ENCODE peak calls at places on chromosomes 16 and 17, in nine cellular contexts. N is SK-N-SH, B is foreskin fibroblast, H is lower lobe of right lung, Y is dorsolateral prefrontal cortex, F is tibial nerve, D is colonic mucosa, Q is gastrocnemius medialis, L is AG04450. E is an unnamed sample.

GRCh38 chr16:53495325-53495724 is 7.7 kb downstream of the AKTIP start:
- DNase-seq in N (no peak), B (no peak), H (no peak), Y (no peak), F (no peak), D (no peak), Q (no peak), L (no peak), E (no peak)

GRCh38 chr16:30068750-30069574 is 3.4 kb downstream of the ALDOA start:
- DNase-seq in N (peak), B (no peak), H (no peak), Y (no peak), F (no peak), D (no peak), Q (no peak), L (no peak), E (no peak)

GRCh38 chr17:41912925-41913324 is 5.8 kb downstream of the ACLY start:
- DNase-seq in N (no peak), B (no peak), H (no peak), Y (no peak), F (no peak), D (no peak), Q (no peak), L (no peak), E (no peak)

GRCh38 chr16:23700509-23700908 is 12.5 kb downstream of the ERN2 start:
- DNase-seq in N (no peak), B (no peak), H (no peak), Y (no peak), F (no peak), D (no peak), Q (no peak), L (no peak), E (no peak)

GRCh38 chr16:22139732-22140131 is 22.6 kb upstream of the SDR42E2 start:
- DNase-seq in N (no peak), B (no peak), H (no peak), Y (no peak), F (no peak), D (no peak), Q (no peak), L (no peak), E (no peak)

GRCh38 chr16:6335072-6335471 is 997.6 kb upstream of the RBFOX1 start:
- DNase-seq in N (peak), B (no peak), H (no peak), Y (no peak), F (no peak), D (no peak), Q (no peak), L (no peak), E (no peak)

GRCh38 chr17:57832299-57832698 is 17.5 kb downstream of the MRPS23 start:
- DNase-seq in N (no peak), B (no peak), H (no peak), Y (no peak), F (no peak), D (no peak), Q (no peak), L (no peak), E (no peak)

GRCh38 chr17:67784364-67785121 is 40.8 kb upstream of the BPTF start:
- DNase-seq in N (no peak), B (no peak), H (no peak), Y (no peak), F (no peak), D (no peak), Q (no peak), L (no peak), E (no peak)

GRCh38 chr17:79220715-79221291 is 146.2 kb downstream of the ENGASE start:
- DNase-seq in N (no peak), B (no peak), H (peak), Y (peak), F (no peak), D (no peak), Q (no peak), L (no peak), E (no peak)

GRCh38 chr16:11639925-11640899 is 28.0 kb upstream of the SNN start:
- DNase-seq in N (no peak), B (peak), H (peak), Y (peak), F (peak), D (peak), Q (peak), L (peak), E (peak)

GRCh38 chr16:49755716-49756115 is 100.2 kb downstream of the ZNF423 start:
- DNase-seq in N (peak), B (no peak), H (no peak), Y (no peak), F (no peak), D (no peak), Q (no peak), L (no peak), E (no peak)

GRCh38 chr17:70810609-70811008 is 641.3 kb downstream of the KCNJ2 start:
- DNase-seq in N (no peak), B (peak), H (no peak), Y (no peak), F (no peak), D (no peak), Q (no peak), L (peak), E (no peak)

GRCh38 chr16:84499638-84500037 is 4.8 kb downstream of the MEAK7 start:
- DNase-seq in N (no peak), B (no peak), H (no peak), Y (no peak), F (no peak), D (no peak), Q (no peak), L (no peak), E (no peak)

GRCh38 chr17:73030501-73030911 is 62.0 kb downstream of the SLC39A11 start:
- DNase-seq in N (no peak), B (peak), H (no peak), Y (peak), F (no peak), D (peak), Q (peak), L (no peak), E (no peak)

GRCh38 chr16:68064791-68065365 is 20.3 kb upstream of the NFATC3 start:
- DNase-seq in N (peak), B (peak), H (peak), Y (peak), F (peak), D (peak), Q (peak), L (no peak), E (peak)

GRCh38 chr17:969767-970387 is 9.7 kb downstream of the NXN start:
- DNase-seq in N (peak), B (no peak), H (no peak), Y (no peak), F (no peak), D (no peak), Q (no peak), L (no peak), E (no peak)

GRCh38 chr16:8552487-8553221 is 37.7 kb downstream of the TMEM114 start:
- DNase-seq in N (no peak), B (no peak), H (no peak), Y (no peak), F (no peak), D (no peak), Q (no peak), L (no peak), E (no peak)

GRCh38 chr16:79589495-79590134 is 10.9 kb downstream of the MAF start:
- DNase-seq in N (no peak), B (no peak), H (no peak), Y (no peak), F (no peak), D (no peak), Q (no peak), L (no peak), E (no peak)

GRCh38 chr17:9998060-9998459 is 93.0 kb upstream of the RCVRN start:
- DNase-seq in N (no peak), B (no peak), H (no peak), Y (no peak), F (no peak), D (no peak), Q (no peak), L (no peak), E (no peak)

GRCh38 chr17:80187493-80187892 is 17.7 kb downstream of the CARD14 start:
- DNase-seq in N (no peak), B (no peak), H (peak), Y (no peak), F (peak), D (peak), Q (no peak), L (no peak), E (no peak)

GRCh38 chr17:21689604-21690003 is 2.7 kb upstream of the KCNJ18 start:
- DNase-seq in N (no peak), B (peak), H (no peak), Y (no peak), F (peak), D (no peak), Q (no peak), L (peak), E (peak)

GRCh38 chr16:52501746-52502145 is 45.2 kb downstream of the TOX3 start:
- DNase-seq in N (no peak), B (no peak), H (no peak), Y (no peak), F (no peak), D (no peak), Q (no peak), L (no peak), E (no peak)

GRCh38 chr16:57029161-57030160 is 40.1 kb downstream of the NLRC5 start:
- DNase-seq in N (no peak), B (no peak), H (no peak), Y (no peak), F (no peak), D (no peak), Q (no peak), L (no peak), E (no peak)

GRCh38 chr16:86955136-86955890 is 361.9 kb downstream of the C16orf95 start:
- DNase-seq in N (no peak), B (no peak), H (no peak), Y (no peak), F (no peak), D (no peak), Q (no peak), L (no peak), E (no peak)

GRCh38 chr16:54936979-54937672 is 6.5 kb downstream of the IRX5 start:
- DNase-seq in N (no peak), B (peak), H (peak), Y (no peak), F (no peak), D (no peak), Q (no peak), L (no peak), E (no peak)

GRCh38 chr17:17443173-17443572 is 33.6 kb upstream of the MED9 start:
- DNase-seq in N (no peak), B (no peak), H (no peak), Y (no peak), F (no peak), D (no peak), Q (no peak), L (no peak), E (no peak)

GRCh38 chr17:62995377-62995885 is 29.4 kb downstream of the TANC2 start:
- DNase-seq in N (peak), B (peak), H (no peak), Y (no peak), F (no peak), D (no peak), Q (no peak), L (no peak), E (no peak)

GRCh38 chr17:72699566-72699965 is 392.9 kb downstream of the SLC39A11 start:
- DNase-seq in N (no peak), B (peak), H (no peak), Y (peak), F (no peak), D (no peak), Q (no peak), L (no peak), E (no peak)

GRCh38 chr16:57623251-57624043 is 5.0 kb upstream of the ADGRG1 start:
- DNase-seq in N (no peak), B (peak), H (peak), Y (peak), F (no peak), D (peak), Q (no peak), L (no peak), E (no peak)

GRCh38 chr16:66979011-66979717 is 9.2 kb upstream of the CES4A start:
- DNase-seq in N (no peak), B (peak), H (peak), Y (no peak), F (no peak), D (no peak), Q (peak), L (no peak), E (no peak)

GRCh38 chr16:54467398-54467797 is 180.8 kb upstream of the IRX3 start:
- DNase-seq in N (no peak), B (no peak), H (no peak), Y (no peak), F (no peak), D (no peak), Q (no peak), L (no peak), E (no peak)

GRCh38 chr16:64225696-64226095 is 896.2 kb downstream of the CDH11 start:
- DNase-seq in N (no peak), B (no peak), H (no peak), Y (no peak), F (no peak), D (no peak), Q (no peak), L (no peak), E (no peak)

GRCh38 chr16:87265261-87265660 is 51.9 kb downstream of the C16orf95 start:
- DNase-seq in N (no peak), B (no peak), H (no peak), Y (no peak), F (no peak), D (no peak), Q (no peak), L (no peak), E (no peak)

GRCh38 chr17:58229384-58229783 is 9.0 kb upstream of the LPO start:
- DNase-seq in N (no peak), B (no peak), H (no peak), Y (no peak), F (no peak), D (no peak), Q (no peak), L (no peak), E (no peak)

GRCh38 chr16:8878523-8878911 is 3.6 kb upstream of the LITAFD start:
- DNase-seq in N (no peak), B (peak), H (no peak), Y (no peak), F (peak), D (no peak), Q (no peak), L (peak), E (peak)

GRCh38 chr17:77914440-77915254 is 43.9 kb upstream of the TNRC6C start:
- DNase-seq in N (no peak), B (no peak), H (no peak), Y (no peak), F (no peak), D (no peak), Q (no peak), L (no peak), E (no peak)

GRCh38 chr17:78278139-78278741 is 46.8 kb downstream of the TMEM235 start:
- DNase-seq in N (no peak), B (no peak), H (no peak), Y (no peak), F (no peak), D (no peak), Q (peak), L (no peak), E (no peak)

GRCh38 chr16:30476991-30477390 is 4.4 kb downstream of the ITGAL start:
- DNase-seq in N (no peak), B (no peak), H (no peak), Y (no peak), F (no peak), D (no peak), Q (no peak), L (no peak), E (no peak)

DNA sequence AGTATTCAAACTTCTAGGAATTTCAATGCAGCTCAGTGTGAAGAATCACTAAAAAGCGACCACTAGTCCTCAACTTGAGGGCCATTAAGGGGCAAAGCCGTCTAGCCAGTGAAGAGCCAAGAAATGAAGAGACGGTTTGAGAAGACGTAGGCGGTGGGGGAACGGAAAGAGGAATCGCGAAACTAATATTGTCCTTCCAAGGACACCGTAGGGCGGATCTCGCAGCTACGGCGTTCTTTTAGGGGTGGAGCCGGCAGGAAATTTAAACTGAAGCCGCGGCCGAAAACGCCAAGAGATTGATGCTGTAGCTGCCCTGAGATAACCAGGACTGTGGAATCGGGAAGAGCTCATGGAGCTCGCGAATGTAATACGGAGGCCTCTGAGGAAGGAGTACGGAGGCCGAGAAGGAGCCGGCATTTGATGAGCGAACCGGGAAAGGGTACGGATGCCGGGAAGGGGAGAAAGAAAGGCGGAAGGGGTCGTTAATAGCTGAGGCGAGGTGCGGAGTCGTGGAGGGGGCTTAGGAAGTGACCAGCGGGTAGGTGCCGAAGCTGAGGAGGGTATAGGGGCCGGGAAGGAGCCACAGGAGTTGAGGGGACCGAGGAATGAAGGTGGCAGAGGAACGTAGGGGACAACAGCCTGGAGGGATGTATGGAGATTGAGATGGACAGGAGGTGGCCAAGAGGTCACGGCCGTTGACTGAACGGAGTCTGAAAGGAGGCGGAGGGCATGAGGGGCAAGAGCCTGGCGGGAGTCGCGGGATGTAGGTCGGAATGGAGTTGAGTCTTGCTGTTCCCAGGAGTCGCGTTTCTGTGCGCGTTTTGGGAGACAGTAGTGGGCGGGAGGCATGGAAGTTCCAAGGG is at the start of gene DBF4B:
- DNase-seq in N (peak), B (peak), H (peak), Y (peak), F (peak), D (peak), Q (peak), L (peak), E (peak)
- TF ChIP-seq CTCF in N (no peak), B (no peak), H (no peak), Y (no peak), F (peak), D (no peak), Q (peak), L (no peak), E (no peak)

GRCh38 chr17:81921996-81922565 is 4.1 kb upstream of the SIRT7 start:
- DNase-seq in N (no peak), B (no peak), H (no peak), Y (no peak), F (no peak), D (no peak), Q (no peak), L (no peak), E (no peak)
- H3K4me3 ChIP-seq in N (no peak), B (no peak), H (no peak), Y (no peak), F (no peak), D (no peak), Q (peak), L (no peak), E (no peak)

GRCh38 chr17:64418506-64419339 is 28.1 kb upstream of the PECAM1 start:
- DNase-seq in N (peak), B (peak), H (no peak), Y (no peak), F (no peak), D (no peak), Q (no peak), L (peak), E (peak)
- TF ChIP-seq CTCF in N (peak), B (peak), H (peak), Y (peak), F (peak), D (peak), Q (peak), L (peak), E (peak)

DNA sequence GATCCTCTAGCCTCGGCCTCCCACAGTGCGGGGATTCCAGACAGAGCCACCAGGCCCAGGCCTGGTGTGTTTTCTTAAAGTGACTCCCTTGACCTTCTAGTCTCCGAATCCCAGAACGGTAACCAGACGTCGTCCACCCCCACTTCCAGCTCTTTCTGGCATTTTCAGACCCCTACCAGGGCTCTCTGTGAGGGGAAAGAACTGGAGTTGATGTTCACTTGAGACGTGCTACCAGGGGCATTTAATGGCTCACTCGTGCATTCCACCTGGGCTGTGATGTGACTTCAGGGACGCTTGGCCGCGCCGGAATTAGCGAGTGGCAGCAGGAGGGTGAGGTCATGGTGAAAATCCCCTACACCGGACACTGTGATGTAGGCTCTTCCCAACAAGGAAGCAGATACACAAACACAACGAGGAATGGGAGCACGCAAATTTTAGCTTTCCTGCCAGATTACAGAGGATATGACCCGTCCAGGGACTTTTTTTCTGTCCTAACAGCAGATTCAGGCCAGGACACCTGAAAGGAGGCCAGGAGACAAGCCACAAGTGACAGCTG is 1.1 kb upstream of the GNA13 start:
- DNase-seq in N (no peak), B (no peak), H (no peak), Y (no peak), F (peak), D (peak), Q (peak), L (no peak), E (no peak)
- H3K4me3 ChIP-seq in N (peak), B (peak), H (peak), Y (peak), F (peak), D (no peak), Q (peak), L (no peak), E (peak)

GRCh38 chr17:49694847-49695697 is 12.7 kb downstream of the SLC35B1 start:
- DNase-seq in N (peak), B (no peak), H (no peak), Y (peak), F (peak), D (peak), Q (no peak), L (no peak), E (no peak)

GRCh38 chr17:49696233-49696761 is 11.5 kb downstream of the SLC35B1 start:
- DNase-seq in N (no peak), B (no peak), H (no peak), Y (no peak), F (no peak), D (no peak), Q (no peak), L (no peak), E (no peak)

GRCh38 chr17:49692751-49693150 is 14.9 kb upstream of the SPOP start:
- DNase-seq in N (no peak), B (no peak), H (no peak), Y (no peak), F (no peak), D (no peak), Q (no peak), L (no peak), E (no peak)

GRCh38 chr17:49698005-49698404 is 9.8 kb downstream of the SLC35B1 start:
- DNase-seq in N (no peak), B (no peak), H (no peak), Y (no peak), F (no peak), D (no peak), Q (no peak), L (no peak), E (no peak)

GRCh38 chr17:49695698-49696232 is 12.0 kb downstream of the SLC35B1 start:
- DNase-seq in N (no peak), B (no peak), H (no peak), Y (no peak), F (no peak), D (no peak), Q (no peak), L (no peak), E (no peak)
- TF ChIP-seq CTCF in N (no peak), B (no peak), H (peak), Y (no peak), F (no peak), D (no peak), Q (no peak), L (no peak), E (no peak)

GRCh38 chr16:2033057-2033911 is 6.6 kb downstream of the NHERF2 start:
- DNase-seq in N (peak), B (peak), H (no peak), Y (peak), F (peak), D (no peak), Q (no peak), L (no peak), E (no peak)
- H3K4me3 ChIP-seq in N (peak), B (peak), H (peak), Y (peak), F (peak), D (peak), Q (peak), L (peak), E (peak)

E was measured in AG04449.